ENCODE peak calls at places on chromosomes 2 and 18, in seven cellular contexts. D, A, Y, X, L, Z and F are unnamed samples.

GRCh38 chr2:219274392-219274921 is 4.7 kb upstream of the DNAJB2 start:
- DNase-seq in D (peak), A (no peak), Y (no peak), X (no peak), L (peak), Z (no peak), F (no peak)

GRCh38 chr18:32450026-32450681 is 20.5 kb downstream of the GAREM1 start:
- DNase-seq in D (no peak), A (no peak), Y (no peak), X (no peak), L (peak), Z (no peak), F (no peak)

GRCh38 chr2:236946871-236947270 is 138.8 kb upstream of the COPS8 start:
- DNase-seq in D (no peak), A (no peak), Y (no peak), X (no peak), L (peak), Z (no peak), F (no peak)

GRCh38 chr18:45321520-45321919 is 293.8 kb upstream of the SLC14A2 start:
- DNase-seq in D (no peak), A (no peak), Y (no peak), X (peak), L (no peak), Z (no peak), F (no peak)

GRCh38 chr2:121356058-121356640 is 71.1 kb upstream of the TFCP2L1 start:
- DNase-seq in D (peak), A (no peak), Y (no peak), X (peak), L (peak), Z (no peak), F (no peak)

GRCh38 chr2:50722828-50723227 is 309.1 kb downstream of the NRXN1 start:
- DNase-seq in D (no peak), A (no peak), Y (no peak), X (peak), L (peak), Z (no peak), F (no peak)

GRCh38 chr2:38174131-38174530 is 98.2 kb upstream of the CYP1B1 start:
- DNase-seq in D (no peak), A (no peak), Y (no peak), X (no peak), L (peak), Z (no peak), F (no peak)

GRCh38 chr2:197852127-197852526 is 47.7 kb downstream of the PLCL1 start:
- DNase-seq in D (no peak), A (no peak), Y (no peak), X (no peak), L (peak), Z (no peak), F (no peak)

GRCh38 chr2:85978883-85979780 is 90.3 kb upstream of the ST3GAL5 start:
- DNase-seq in D (peak), A (no peak), Y (no peak), X (no peak), L (no peak), Z (no peak), F (no peak)

GRCh38 chr2:238155051-238155760 is 3.6 kb upstream of the ERFE start:
- DNase-seq in D (peak), A (no peak), Y (no peak), X (no peak), L (no peak), Z (no peak), F (no peak)

GRCh38 chr2:118530976-118531375 is 316.5 kb downstream of the EN1 start:
- DNase-seq in D (peak), A (no peak), Y (no peak), X (no peak), L (no peak), Z (no peak), F (no peak)

GRCh38 chr18:489244-490023 is 11.1 kb downstream of the COLEC12 start:
- DNase-seq in D (peak), A (no peak), Y (no peak), X (no peak), L (no peak), Z (no peak), F (no peak)

GRCh38 chr2:26174691-26175181 is 1.8 kb downstream of the GAREM2 start:
- DNase-seq in D (no peak), A (no peak), Y (no peak), X (no peak), L (no peak), Z (no peak), F (no peak)

GRCh38 chr18:7856733-7857132 is 289.6 kb downstream of the PTPRM start:
- DNase-seq in D (peak), A (no peak), Y (no peak), X (no peak), L (peak), Z (no peak), F (no peak)

GRCh38 chr2:23042176-23042909 is 342.6 kb upstream of the KLHL29 start:
- DNase-seq in D (no peak), A (no peak), Y (peak), X (no peak), L (no peak), Z (no peak), F (peak)

GRCh38 chr18:4842287-4842686 is 354.8 kb downstream of the AKAIN1 start:
- DNase-seq in D (no peak), A (no peak), Y (no peak), X (no peak), L (no peak), Z (no peak), F (no peak)

GRCh38 chr2:240121190-240121589 is 14.9 kb downstream of the COPS9 start:
- DNase-seq in D (no peak), A (no peak), Y (no peak), X (no peak), L (no peak), Z (no peak), F (no peak)

GRCh38 chr2:220705678-220706077 is 866.4 kb downstream of the EPHA4 start:
- DNase-seq in D (no peak), A (no peak), Y (no peak), X (no peak), L (no peak), Z (no peak), F (no peak)

GRCh38 chr2:199470361-199470671 is 12.6 kb upstream of the SATB2 start:
- DNase-seq in D (no peak), A (no peak), Y (no peak), X (no peak), L (no peak), Z (no peak), F (no peak)

GRCh38 chr2:81235601-81236000 is 931.0 kb upstream of the LRRTM1 start:
- DNase-seq in D (no peak), A (no peak), Y (no peak), X (no peak), L (no peak), Z (no peak), F (no peak)

GRCh38 chr2:62014102-62014501 is 108.6 kb downstream of the COMMD1 start:
- DNase-seq in D (peak), A (no peak), Y (peak), X (peak), L (peak), Z (no peak), F (peak)

GRCh38 chr2:19769513-19769912 is 132.3 kb downstream of the TTC32 start:
- DNase-seq in D (peak), A (no peak), Y (no peak), X (no peak), L (peak), Z (no peak), F (no peak)

GRCh38 chr2:174040417-174040701 is 75.2 kb upstream of the SP3 start:
- DNase-seq in D (no peak), A (no peak), Y (no peak), X (no peak), L (no peak), Z (no peak), F (no peak)